ENCODE peak calls at places on chromosome 21, in six cellular contexts. One of them, this sample, is unnamed.

GRCh38 chr21:25735895-25736597 is 1.3 kb downstream of the GABPA start:
- DNase-seq in stimulated activated CD8-positive, alpha-beta memory T cell treated with anti-CD3 and anti-CD28 coated beads, Interleukin-2, amount 100 ng/mL, for 48 hours: no peak
- DNase-seq in GM12878: no peak
- DNase-seq in foreskin fibroblast: peak
- DNase-seq in 8988T: no peak
- DNase-seq in naive thymus-derived CD4-positive, alpha-beta T cell: peak
- DNase-seq in this sample: no peak

GRCh38 chr21:39258207-39258606 is 55.2 kb downstream of the BRWD1 start:
- DNase-seq in GM12878: no peak
- DNase-seq in 8988T: no peak
- DNase-seq in stimulated activated CD8-positive, alpha-beta memory T cell treated with anti-CD3 and anti-CD28 coated beads, Interleukin-2, amount 100 ng/mL, for 48 hours: no peak
- DNase-seq in naive thymus-derived CD4-positive, alpha-beta T cell: no peak
- DNase-seq in foreskin fibroblast: no peak
- DNase-seq in this sample: no peak

GRCh38 chr21:15638856-15639549 is 90.8 kb upstream of the USP25 start:
- DNase-seq in naive thymus-derived CD4-positive, alpha-beta T cell: no peak
- DNase-seq in 8988T: no peak
- DNase-seq in stimulated activated CD8-positive, alpha-beta memory T cell treated with anti-CD3 and anti-CD28 coated beads, Interleukin-2, amount 100 ng/mL, for 48 hours: no peak
- DNase-seq in GM12878: no peak
- DNase-seq in foreskin fibroblast: no peak
- DNase-seq in this sample: no peak

GRCh38 chr21:26835714-26836265 is 9.4 kb downstream of the ADAMTS1 start:
- DNase-seq in naive thymus-derived CD4-positive, alpha-beta T cell: no peak
- DNase-seq in GM12878: no peak
- DNase-seq in foreskin fibroblast: no peak
- DNase-seq in stimulated activated CD8-positive, alpha-beta memory T cell treated with anti-CD3 and anti-CD28 coated beads, Interleukin-2, amount 100 ng/mL, for 48 hours: no peak
- DNase-seq in 8988T: no peak
- DNase-seq in this sample: no peak

GRCh38 chr21:33849839-33850238 is 65.8 kb downstream of the ATP5PO start:
- DNase-seq in GM12878: no peak
- DNase-seq in naive thymus-derived CD4-positive, alpha-beta T cell: no peak
- DNase-seq in 8988T: no peak
- DNase-seq in stimulated activated CD8-positive, alpha-beta memory T cell treated with anti-CD3 and anti-CD28 coated beads, Interleukin-2, amount 100 ng/mL, for 48 hours: no peak
- DNase-seq in foreskin fibroblast: no peak
- DNase-seq in this sample: no peak

GRCh38 chr21:15279484-15279883 is 214.7 kb upstream of the NRIP1 start:
- DNase-seq in stimulated activated CD8-positive, alpha-beta memory T cell treated with anti-CD3 and anti-CD28 coated beads, Interleukin-2, amount 100 ng/mL, for 48 hours: no peak
- DNase-seq in naive thymus-derived CD4-positive, alpha-beta T cell: no peak
- DNase-seq in foreskin fibroblast: peak
- DNase-seq in GM12878: no peak
- DNase-seq in 8988T: no peak
- DNase-seq in this sample: no peak

GRCh38 chr21:30408782-30409494 is 13.1 kb downstream of the KRTAP13-1 start:
- DNase-seq in stimulated activated CD8-positive, alpha-beta memory T cell treated with anti-CD3 and anti-CD28 coated beads, Interleukin-2, amount 100 ng/mL, for 48 hours: no peak
- DNase-seq in GM12878: no peak
- DNase-seq in naive thymus-derived CD4-positive, alpha-beta T cell: no peak
- DNase-seq in foreskin fibroblast: peak
- DNase-seq in 8988T: peak
- DNase-seq in this sample: peak

GRCh38 chr21:38861989-38862683 is 56.4 kb downstream of the ETS2 start:
- DNase-seq in GM12878: peak
- DNase-seq in 8988T: no peak
- DNase-seq in stimulated activated CD8-positive, alpha-beta memory T cell treated with anti-CD3 and anti-CD28 coated beads, Interleukin-2, amount 100 ng/mL, for 48 hours: no peak
- DNase-seq in foreskin fibroblast: peak
- DNase-seq in naive thymus-derived CD4-positive, alpha-beta T cell: no peak
- DNase-seq in this sample: no peak

GRCh38 chr21:44932366-44933181 is 7.3 kb upstream of the SLX9 start:
- DNase-seq in stimulated activated CD8-positive, alpha-beta memory T cell treated with anti-CD3 and anti-CD28 coated beads, Interleukin-2, amount 100 ng/mL, for 48 hours: no peak
- DNase-seq in GM12878: no peak
- DNase-seq in foreskin fibroblast: peak
- DNase-seq in naive thymus-derived CD4-positive, alpha-beta T cell: peak
- DNase-seq in 8988T: peak
- DNase-seq in this sample: peak

GRCh38 chr21:36021251-36021837 is 39.0 kb downstream of the SETD4 start:
- DNase-seq in stimulated activated CD8-positive, alpha-beta memory T cell treated with anti-CD3 and anti-CD28 coated beads, Interleukin-2, amount 100 ng/mL, for 48 hours: no peak
- DNase-seq in foreskin fibroblast: no peak
- DNase-seq in 8988T: no peak
- DNase-seq in naive thymus-derived CD4-positive, alpha-beta T cell: no peak
- DNase-seq in GM12878: peak
- DNase-seq in this sample: no peak

GRCh38 chr21:36428789-36429671 is 43.8 kb downstream of the CHAF1B start:
- DNase-seq in foreskin fibroblast: peak
- DNase-seq in GM12878: no peak
- DNase-seq in stimulated activated CD8-positive, alpha-beta memory T cell treated with anti-CD3 and anti-CD28 coated beads, Interleukin-2, amount 100 ng/mL, for 48 hours: no peak
- DNase-seq in 8988T: no peak
- DNase-seq in naive thymus-derived CD4-positive, alpha-beta T cell: no peak
- DNase-seq in this sample: no peak

GRCh38 chr21:28975401-28975800 is 17.3 kb downstream of the LTN1 start:
- DNase-seq in 8988T: no peak
- DNase-seq in GM12878: no peak
- DNase-seq in foreskin fibroblast: peak
- DNase-seq in naive thymus-derived CD4-positive, alpha-beta T cell: no peak
- DNase-seq in stimulated activated CD8-positive, alpha-beta memory T cell treated with anti-CD3 and anti-CD28 coated beads, Interleukin-2, amount 100 ng/mL, for 48 hours: no peak
- DNase-seq in this sample: no peak

GRCh38 chr21:46297311-46298082 is 11.4 kb downstream of the YBEY start:
- DNase-seq in 8988T: no peak
- DNase-seq in stimulated activated CD8-positive, alpha-beta memory T cell treated with anti-CD3 and anti-CD28 coated beads, Interleukin-2, amount 100 ng/mL, for 48 hours: no peak
- DNase-seq in foreskin fibroblast: peak
- DNase-seq in GM12878: no peak
- DNase-seq in naive thymus-derived CD4-positive, alpha-beta T cell: peak
- DNase-seq in this sample: no peak

GRCh38 chr21:23694396-23694795 is 1912.9 kb downstream of the MRPL39 start:
- DNase-seq in GM12878: no peak
- DNase-seq in naive thymus-derived CD4-positive, alpha-beta T cell: no peak
- DNase-seq in stimulated activated CD8-positive, alpha-beta memory T cell treated with anti-CD3 and anti-CD28 coated beads, Interleukin-2, amount 100 ng/mL, for 48 hours: no peak
- DNase-seq in foreskin fibroblast: no peak
- DNase-seq in 8988T: no peak
- DNase-seq in this sample: no peak

GRCh38 chr21:46158666-46159300 is 3.4 kb upstream of the FTCD start:
- DNase-seq in stimulated activated CD8-positive, alpha-beta memory T cell treated with anti-CD3 and anti-CD28 coated beads, Interleukin-2, amount 100 ng/mL, for 48 hours: no peak
- DNase-seq in foreskin fibroblast: no peak
- DNase-seq in 8988T: peak
- DNase-seq in GM12878: no peak
- DNase-seq in naive thymus-derived CD4-positive, alpha-beta T cell: no peak
- DNase-seq in this sample: no peak

GRCh38 chr21:39630827-39631226 is 18.1 kb downstream of the B3GALT5 start:
- DNase-seq in naive thymus-derived CD4-positive, alpha-beta T cell: no peak
- DNase-seq in stimulated activated CD8-positive, alpha-beta memory T cell treated with anti-CD3 and anti-CD28 coated beads, Interleukin-2, amount 100 ng/mL, for 48 hours: no peak
- DNase-seq in 8988T: no peak
- DNase-seq in GM12878: no peak
- DNase-seq in foreskin fibroblast: peak
- DNase-seq in this sample: no peak

GRCh38 chr21:36692125-36692843 is 6.6 kb upstream of the SIM2 start:
- DNase-seq in 8988T: no peak
- DNase-seq in foreskin fibroblast: no peak
- DNase-seq in naive thymus-derived CD4-positive, alpha-beta T cell: no peak
- DNase-seq in GM12878: no peak
- DNase-seq in stimulated activated CD8-positive, alpha-beta memory T cell treated with anti-CD3 and anti-CD28 coated beads, Interleukin-2, amount 100 ng/mL, for 48 hours: no peak
- DNase-seq in this sample: no peak

GRCh38 chr21:45249626-45250025 is 38.1 kb downstream of the POFUT2 start:
- DNase-seq in stimulated activated CD8-positive, alpha-beta memory T cell treated with anti-CD3 and anti-CD28 coated beads, Interleukin-2, amount 100 ng/mL, for 48 hours: no peak
- DNase-seq in naive thymus-derived CD4-positive, alpha-beta T cell: no peak
- DNase-seq in GM12878: no peak
- DNase-seq in foreskin fibroblast: no peak
- DNase-seq in 8988T: no peak
- DNase-seq in this sample: no peak

GRCh38 chr21:30994917-30995316 is 43.4 kb downstream of the KRTAP19-8 start:
- DNase-seq in naive thymus-derived CD4-positive, alpha-beta T cell: no peak
- DNase-seq in foreskin fibroblast: no peak
- DNase-seq in 8988T: no peak
- DNase-seq in GM12878: no peak
- DNase-seq in stimulated activated CD8-positive, alpha-beta memory T cell treated with anti-CD3 and anti-CD28 coated beads, Interleukin-2, amount 100 ng/mL, for 48 hours: no peak
- DNase-seq in this sample: no peak

GRCh38 chr21:42833439-42833815 is 45.9 kb downstream of the WDR4 start:
- DNase-seq in foreskin fibroblast: peak
- DNase-seq in stimulated activated CD8-positive, alpha-beta memory T cell treated with anti-CD3 and anti-CD28 coated beads, Interleukin-2, amount 100 ng/mL, for 48 hours: peak
- DNase-seq in 8988T: no peak
- DNase-seq in naive thymus-derived CD4-positive, alpha-beta T cell: peak
- DNase-seq in GM12878: peak
- DNase-seq in this sample: no peak

GRCh38 chr21:29187939-29188338 is 57.5 kb downstream of the MAP3K7CL start:
- DNase-seq in foreskin fibroblast: peak
- DNase-seq in GM12878: no peak
- DNase-seq in naive thymus-derived CD4-positive, alpha-beta T cell: no peak
- DNase-seq in 8988T: no peak
- DNase-seq in stimulated activated CD8-positive, alpha-beta memory T cell treated with anti-CD3 and anti-CD28 coated beads, Interleukin-2, amount 100 ng/mL, for 48 hours: no peak
- DNase-seq in this sample: no peak

GRCh38 chr21:37300114-37300746 is 33.1 kb upstream of the VPS26C start:
- DNase-seq in foreskin fibroblast: no peak
- DNase-seq in stimulated activated CD8-positive, alpha-beta memory T cell treated with anti-CD3 and anti-CD28 coated beads, Interleukin-2, amount 100 ng/mL, for 48 hours: no peak
- DNase-seq in 8988T: no peak
- DNase-seq in GM12878: no peak
- DNase-seq in naive thymus-derived CD4-positive, alpha-beta T cell: no peak
- DNase-seq in this sample: no peak

GRCh38 chr21:43340491-43341348 is 86.2 kb downstream of the SIK1 start:
- DNase-seq in GM12878: no peak
- DNase-seq in stimulated activated CD8-positive, alpha-beta memory T cell treated with anti-CD3 and anti-CD28 coated beads, Interleukin-2, amount 100 ng/mL, for 48 hours: no peak
- DNase-seq in foreskin fibroblast: peak
- DNase-seq in naive thymus-derived CD4-positive, alpha-beta T cell: no peak
- DNase-seq in 8988T: no peak
- DNase-seq in this sample: no peak

GRCh38 chr21:28590722-28591121 is 402.0 kb downstream of the LTN1 start:
- DNase-seq in naive thymus-derived CD4-positive, alpha-beta T cell: no peak
- DNase-seq in GM12878: no peak
- DNase-seq in 8988T: no peak
- DNase-seq in foreskin fibroblast: no peak
- DNase-seq in stimulated activated CD8-positive, alpha-beta memory T cell treated with anti-CD3 and anti-CD28 coated beads, Interleukin-2, amount 100 ng/mL, for 48 hours: no peak
- DNase-seq in this sample: no peak

GRCh38 chr21:23921670-23922418 is 1685.4 kb downstream of the MRPL39 start:
- DNase-seq in GM12878: no peak
- DNase-seq in 8988T: no peak
- DNase-seq in naive thymus-derived CD4-positive, alpha-beta T cell: no peak
- DNase-seq in stimulated activated CD8-positive, alpha-beta memory T cell treated with anti-CD3 and anti-CD28 coated beads, Interleukin-2, amount 100 ng/mL, for 48 hours: no peak
- DNase-seq in foreskin fibroblast: no peak
- DNase-seq in this sample: no peak

GRCh38 chr21:45542667-45543370 is 579 bp upstream of the SLC19A1 start:
- DNase-seq in stimulated activated CD8-positive, alpha-beta memory T cell treated with anti-CD3 and anti-CD28 coated beads, Interleukin-2, amount 100 ng/mL, for 48 hours: no peak
- DNase-seq in foreskin fibroblast: peak
- DNase-seq in naive thymus-derived CD4-positive, alpha-beta T cell: no peak
- DNase-seq in 8988T: no peak
- DNase-seq in GM12878: no peak
- DNase-seq in this sample: no peak

GRCh38 chr21:46457801-46458314 is 833 bp upstream of the DIP2A start:
- DNase-seq in GM12878: no peak
- DNase-seq in foreskin fibroblast: peak
- DNase-seq in 8988T: no peak
- DNase-seq in stimulated activated CD8-positive, alpha-beta memory T cell treated with anti-CD3 and anti-CD28 coated beads, Interleukin-2, amount 100 ng/mL, for 48 hours: peak
- DNase-seq in naive thymus-derived CD4-positive, alpha-beta T cell: no peak
- DNase-seq in this sample: no peak